ENCODE peak calls at places on chromosomes 16 and 17, in nine cellular contexts. Z, D, N, J, Y, C, M, Q and I are unnamed samples.
A peak's percentile ranks its signal among the peaks of the same experiment; 100 is the strongest.

GRCh38 chr17:50507871-50508572 is at the start of gene MYCBPAP:
- DNase-seq in Z (peak; percentile 84), D (peak; percentile 43), N (peak; percentile 63), J (peak; percentile 39), Y (peak; percentile 59), C (no peak), M (no peak), Q (peak; percentile 93), I (peak; percentile 73)

GRCh38 chr17:19716108-19717030 is at the start of gene SLC47A2:
- DNase-seq in Z (no peak), D (no peak), N (no peak), J (no peak), Y (no peak), C (no peak), M (no peak), Q (peak; percentile 66), I (no peak)

GRCh38 chr16:6247771-6248170 is 1084.9 kb upstream of the RBFOX1 start:
- DNase-seq in Z (no peak), D (no peak), N (no peak), J (no peak), Y (no peak), C (no peak), M (no peak), Q (no peak), I (no peak)

GRCh38 chr16:48358419-48358818 is 26.8 kb downstream of the SIAH1 start:
- DNase-seq in Z (no peak), D (no peak), N (no peak), J (no peak), Y (no peak), C (no peak), M (no peak), Q (no peak), I (no peak)

GRCh38 chr16:7270006-7270405 is 62.6 kb upstream of the RBFOX1 start:
- DNase-seq in Z (no peak), D (no peak), N (no peak), J (no peak), Y (no peak), C (no peak), M (no peak), Q (no peak), I (no peak)

GRCh38 chr16:87472935-87473334 is 19.9 kb downstream of the ZCCHC14 start:
- DNase-seq in Z (no peak), D (no peak), N (no peak), J (no peak), Y (no peak), C (no peak), M (no peak), Q (no peak), I (no peak)

GRCh38 chr17:82412535-82413520 is 5.3 kb upstream of the HEXD start:
- DNase-seq in Z (no peak), D (no peak), N (no peak), J (no peak), Y (no peak), C (no peak), M (no peak), Q (no peak), I (no peak)

GRCh38 chr16:2163211-2163881 is 7.8 kb downstream of the TRAF7 start:
- DNase-seq in Z (no peak), D (no peak), N (no peak), J (no peak), Y (no peak), C (no peak), M (no peak), Q (no peak), I (no peak)

GRCh38 chr16:57735755-57736418 is at the start of gene KATNB1:
- DNase-seq in Z (no peak), D (no peak), N (no peak), J (no peak), Y (no peak), C (no peak), M (no peak), Q (no peak), I (no peak)

GRCh38 chr17:65530985-65531507 is 30.4 kb downstream of the AXIN2 start:
- DNase-seq in Z (no peak), D (no peak), N (no peak), J (no peak), Y (no peak), C (no peak), M (no peak), Q (peak; percentile 45), I (no peak)

GRCh38 chr17:28746611-28747045 is 2.8 kb downstream of the TRAF4 start:
- DNase-seq in Z (peak; percentile 45), D (no peak), N (no peak), J (peak; percentile 69), Y (no peak), C (no peak), M (peak; percentile 53), Q (peak; percentile 72), I (no peak)

GRCh38 chr17:75827291-75828050 is 16.7 kb downstream of the UNC13D start:
- DNase-seq in Z (peak; percentile 75), D (no peak), N (peak; percentile 55), J (peak; percentile 60), Y (no peak), C (peak; percentile 14), M (no peak), Q (peak; percentile 98), I (no peak)

GRCh38 chr17:42660692-42661345 is 1.7 kb downstream of the TUBG2 start:
- DNase-seq in Z (no peak), D (no peak), N (no peak), J (no peak), Y (no peak), C (no peak), M (no peak), Q (no peak), I (no peak)

GRCh38 chr17:41773731-41774193 is 12.7 kb downstream of the JUP start:
- DNase-seq in Z (no peak), D (no peak), N (no peak), J (no peak), Y (no peak), C (no peak), M (no peak), Q (no peak), I (no peak)

GRCh38 chr17:18960803-18961511 is 9.0 kb downstream of the SLC5A10 start:
- DNase-seq in Z (peak; percentile 78), D (peak; percentile 10), N (peak; percentile 73), J (peak; percentile 27), Y (peak; percentile 71), C (peak; percentile 15), M (no peak), Q (peak; percentile 98), I (peak; percentile 85)

GRCh38 chr17:67434061-67434525 is 57.0 kb downstream of the PITPNC1 start:
- DNase-seq in Z (no peak), D (no peak), N (no peak), J (no peak), Y (no peak), C (peak; percentile 95), M (no peak), Q (no peak), I (no peak)